ENCODE peak calls at places on chromosome 22, in nine cellular contexts. F is HT1080; R is astrocyte of the spinal cord; Q is activated T-helper 1 cell treated with Interleukin-2 at 50 U/mL for 16 hours; P is CD8-positive, alpha-beta T cell; D is psoas muscle; N is heart right ventricle; T is T-helper 1 cell; V is kidney. Z is an unnamed sample.

GRCh38 chr22:45006101-45006872 is 3.5 kb downstream of the PHF21B start:
- DNase-seq in F (no peak), R (no peak), Q (no peak), P (no peak), D (no peak), N (no peak), T (no peak), V (no peak), Z (no peak)

GRCh38 chr22:17258015-17258827 is 39.0 kb upstream of the ADA2 start:
- DNase-seq in F (peak; percentile 34), R (peak; percentile 60), Q (peak; percentile 19), P (peak; percentile 63), D (peak; percentile 88), N (peak; percentile 80), T (no peak), V (peak; percentile 85), Z (no peak)

GRCh38 chr22:42313204-42313603 is 42.8 kb upstream of the TCF20 start:
- DNase-seq in F (no peak), R (no peak), Q (no peak), P (no peak), D (no peak), N (no peak), T (no peak), V (no peak), Z (no peak)

GRCh38 chr22:45185718-45186511 is 22.2 kb downstream of the NUP50 start:
- DNase-seq in F (no peak), R (no peak), Q (no peak), P (no peak), D (no peak), N (no peak), T (no peak), V (no peak), Z (no peak)

GRCh38 chr22:48187272-48187855 is 1424.9 kb downstream of the TBC1D22A start:
- DNase-seq in F (no peak), R (no peak), Q (no peak), P (no peak), D (no peak), N (no peak), T (no peak), V (no peak), Z (no peak)

GRCh38 chr22:30320021-30320556 is 6.7 kb downstream of the TBC1D10A start:
- DNase-seq in F (no peak), R (no peak), Q (no peak), P (no peak), D (peak; percentile 23), N (no peak), T (no peak), V (no peak), Z (no peak)

GRCh38 chr22:44623771-44624510 is 78.1 kb upstream of the PRR5 start:
- DNase-seq in F (no peak), R (no peak), Q (no peak), P (no peak), D (peak; percentile 36), N (no peak), T (no peak), V (no peak), Z (peak; percentile 72)

GRCh38 chr22:19756288-19757128 is 4.1 kb upstream of the TBX1 start:
- DNase-seq in F (no peak), R (no peak), Q (peak; percentile 60), P (peak; percentile 82), D (no peak), N (no peak), T (peak; percentile 61), V (no peak), Z (no peak)

GRCh38 chr22:41106122-41106968 is 14.0 kb downstream of the EP300 start:
- DNase-seq in F (no peak), R (peak; percentile 16), Q (no peak), P (no peak), D (no peak), N (no peak), T (no peak), V (no peak), Z (no peak)

GRCh38 chr22:48748860-48749554 is 1078.7 kb downstream of the BRD1 start:
- DNase-seq in F (no peak), R (no peak), Q (no peak), P (no peak), D (no peak), N (no peak), T (no peak), V (no peak), Z (no peak)

GRCh38 chr22:32199961-32200360 is 4.9 kb downstream of the RFPL2 start:
- DNase-seq in F (no peak), R (no peak), Q (no peak), P (no peak), D (no peak), N (no peak), T (no peak), V (no peak), Z (peak; percentile 72)

GRCh38 chr22:19823191-19823590 is 31.5 kb downstream of the GNB1L start:
- DNase-seq in F (no peak), R (no peak), Q (no peak), P (peak; percentile 35), D (no peak), N (no peak), T (no peak), V (no peak), Z (peak; percentile 65)

GRCh38 chr22:27372969-27373670 is 428.4 kb downstream of the MN1 start:
- DNase-seq in F (no peak), R (no peak), Q (no peak), P (no peak), D (no peak), N (no peak), T (no peak), V (no peak), Z (no peak)

GRCh38 chr22:26215766-26216165 is 46.5 kb downstream of the SEZ6L start:
- DNase-seq in F (no peak), R (no peak), Q (no peak), P (no peak), D (no peak), N (no peak), T (no peak), V (no peak), Z (no peak)

GRCh38 chr22:45072322-45072903 is 62.6 kb upstream of the PHF21B start:
- DNase-seq in F (peak; percentile 90), R (peak; percentile 71), Q (no peak), P (no peak), D (no peak), N (no peak), T (no peak), V (peak; percentile 59), Z (no peak)

GRCh38 chr22:31055322-31056159 is 25.6 kb upstream of the SMTN start:
- DNase-seq in F (peak; percentile 90), R (peak; percentile 97), Q (no peak), P (no peak), D (peak; percentile 93), N (peak; percentile 79), T (no peak), V (peak; percentile 95), Z (peak; percentile 96)

GRCh38 chr22:20877715-20878114 is 18.9 kb downstream of the SNAP29 start:
- DNase-seq in F (no peak), R (no peak), Q (no peak), P (no peak), D (no peak), N (no peak), T (no peak), V (no peak), Z (no peak)

GRCh38 chr22:26673485-26673884 is 16.1 kb downstream of the MIAT start:
- DNase-seq in F (peak; percentile 12), R (no peak), Q (no peak), P (peak; percentile 62), D (no peak), N (no peak), T (no peak), V (no peak), Z (no peak)

GRCh38 chr22:43228863-43229262 is 41.9 kb upstream of the TTLL12 start:
- DNase-seq in F (no peak), R (no peak), Q (no peak), P (no peak), D (no peak), N (no peak), T (no peak), V (no peak), Z (no peak)

GRCh38 chr22:37483594-37484114 is 2.5 kb downstream of the MFNG start:
- DNase-seq in F (no peak), R (no peak), Q (no peak), P (no peak), D (no peak), N (no peak), T (no peak), V (no peak), Z (no peak)

GRCh38 chr22:42863349-42863911 is 6.4 kb upstream of the ARFGAP3 start:
- DNase-seq in F (peak; percentile 97), R (peak; percentile 95), Q (no peak), P (no peak), D (no peak), N (no peak), T (no peak), V (no peak), Z (no peak)

GRCh38 chr22:32660292-32660691 is 141.2 kb upstream of the TIMP3 start:
- DNase-seq in F (peak; percentile 67), R (peak; percentile 57), Q (peak; percentile 4), P (peak; percentile 64), D (peak; percentile 73), N (peak; percentile 70), T (peak; percentile 21), V (no peak), Z (peak; percentile 88)

GRCh38 chr22:22745225-22746060 is 101.0 kb downstream of the GGTLC2 start:
- DNase-seq in F (peak; percentile 23), R (no peak), Q (no peak), P (peak; percentile 73), D (no peak), N (no peak), T (peak; percentile 34), V (no peak), Z (no peak)

Z was measured in posterior vena cava.